ENCODE peak calls at places on chromosomes 16 and 17, in seven cellular contexts. M is heart right ventricle; N is HTR-8/SVneo; D is cardiac muscle cell; U is CD4-positive, alpha-beta T cell; S is activated naive CD4-positive, alpha-beta T cell treated with anti-CD3 and anti-CD28 coated beads, Interleukin-2, amount 50 U/mL, for 16 hours; W is HL-60. V is an unnamed sample.

GRCh38 chr17:74008196-74008595 is 195.3 kb upstream of the RPL38 start:
- DNase-seq in M (no peak), N (no peak), D (no peak), U (no peak), S (no peak), W (peak), V (no peak)

GRCh38 chr16:1610841-1611653 is 825 bp downstream of the IFT140 start:
- DNase-seq in M (no peak), N (no peak), D (no peak), U (no peak), S (peak), W (no peak), V (no peak)

GRCh38 chr17:78526231-78527025 is 50.8 kb downstream of the DNAH17 start:
- DNase-seq in M (no peak), N (no peak), D (no peak), U (no peak), S (no peak), W (no peak), V (no peak)

GRCh38 chr17:76271669-76272540 is 6.8 kb downstream of the UBALD2 start:
- DNase-seq in M (no peak), N (no peak), D (no peak), U (no peak), S (peak), W (no peak), V (no peak)

GRCh38 chr17:80789356-80789902 is 202.2 kb upstream of the CHMP6 start:
- DNase-seq in M (peak), N (peak), D (no peak), U (no peak), S (no peak), W (no peak), V (peak)

GRCh38 chr16:88920618-88921602 is 54.5 kb upstream of the PABPN1L start:
- DNase-seq in M (peak), N (no peak), D (no peak), U (peak), S (no peak), W (peak), V (peak)

GRCh38 chr16:8850279-8850885 is 18.4 kb downstream of the CARHSP1 start:
- DNase-seq in M (peak), N (no peak), D (no peak), U (no peak), S (no peak), W (peak), V (peak)

GRCh38 chr16:81831722-81832126 is 52.6 kb downstream of the PLCG2 start:
- DNase-seq in M (peak), N (no peak), D (no peak), U (no peak), S (no peak), W (peak), V (no peak)

GRCh38 chr17:67629963-67630320 is 87.8 kb upstream of the NOL11 start:
- DNase-seq in M (no peak), N (peak), D (peak), U (no peak), S (no peak), W (peak), V (peak)

GRCh38 chr17:48631693-48632578 is 5.8 kb upstream of the HOXB9 start:
- DNase-seq in M (no peak), N (no peak), D (no peak), U (no peak), S (no peak), W (no peak), V (no peak)

GRCh38 chr17:1440921-1441320 is 15.1 kb downstream of the CRK start:
- DNase-seq in M (no peak), N (no peak), D (no peak), U (no peak), S (no peak), W (no peak), V (no peak)

GRCh38 chr17:67474081-67474661 is 97.1 kb downstream of the PITPNC1 start:
- DNase-seq in M (peak), N (no peak), D (no peak), U (no peak), S (no peak), W (no peak), V (no peak)

GRCh38 chr16:47728229-47728628 is 267.1 kb downstream of the PHKB start:
- DNase-seq in M (no peak), N (no peak), D (no peak), U (no peak), S (no peak), W (no peak), V (no peak)

GRCh38 chr16:54928016-54928356 is 2.7 kb upstream of the IRX5 start:
- DNase-seq in M (no peak), N (no peak), D (peak), U (no peak), S (no peak), W (peak), V (no peak)

GRCh38 chr16:4241601-4242270 is at the start of gene SRL:
- DNase-seq in M (no peak), N (no peak), D (no peak), U (no peak), S (no peak), W (no peak), V (no peak)

V was measured in NCI-H226.